ENCODE peak calls at places on chromosomes 13 and 19, in six cellular contexts. One of them, this sample, is unnamed.

GRCh38 chr19:1237027-1237659 is 662 bp downstream of the CBARP start:
- DNase-seq in M059J: no peak
- DNase-seq in activated B cell treated with CpG ODN at 0.5 μM for 24 hours: no peak
- DNase-seq in stimulated activated CD4-positive, alpha-beta T cell treated with anti-CD3 and anti-CD28 coated beads, TNF-alpha, amount 100 ng/mL, for 24 hours: no peak
- DNase-seq in mesendoderm: no peak
- DNase-seq in effector CD4-positive, alpha-beta T cell: no peak
- DNase-seq in this sample: no peak

GRCh38 chr13:21674271-21675009 is 3.6 kb downstream of the FGF9 start:
- DNase-seq in M059J: no peak
- DNase-seq in activated B cell treated with CpG ODN at 0.5 μM for 24 hours: peak; percentile 20
- DNase-seq in stimulated activated CD4-positive, alpha-beta T cell treated with anti-CD3 and anti-CD28 coated beads, TNF-alpha, amount 100 ng/mL, for 24 hours: peak; percentile 29
- DNase-seq in mesendoderm: peak; percentile 53
- DNase-seq in effector CD4-positive, alpha-beta T cell: no peak
- DNase-seq in this sample: no peak

GRCh38 chr13:45362939-45363338 is 22.0 kb upstream of the TPT1 start:
- DNase-seq in M059J: no peak
- DNase-seq in activated B cell treated with CpG ODN at 0.5 μM for 24 hours: no peak
- DNase-seq in stimulated activated CD4-positive, alpha-beta T cell treated with anti-CD3 and anti-CD28 coated beads, TNF-alpha, amount 100 ng/mL, for 24 hours: no peak
- DNase-seq in mesendoderm: peak; percentile 81
- DNase-seq in effector CD4-positive, alpha-beta T cell: no peak
- DNase-seq in this sample: no peak

GRCh38 chr19:8484331-8484894 is 18.0 kb downstream of the PRAM1 start:
- DNase-seq in M059J: no peak
- DNase-seq in activated B cell treated with CpG ODN at 0.5 μM for 24 hours: no peak
- DNase-seq in stimulated activated CD4-positive, alpha-beta T cell treated with anti-CD3 and anti-CD28 coated beads, TNF-alpha, amount 100 ng/mL, for 24 hours: no peak
- DNase-seq in mesendoderm: no peak
- DNase-seq in effector CD4-positive, alpha-beta T cell: no peak
- DNase-seq in this sample: no peak

GRCh38 chr13:49220856-49221614 is 897 bp downstream of the MLNR start:
- DNase-seq in M059J: no peak
- DNase-seq in activated B cell treated with CpG ODN at 0.5 μM for 24 hours: peak; percentile 19
- DNase-seq in stimulated activated CD4-positive, alpha-beta T cell treated with anti-CD3 and anti-CD28 coated beads, TNF-alpha, amount 100 ng/mL, for 24 hours: peak; percentile 12
- DNase-seq in mesendoderm: peak; percentile 37
- DNase-seq in effector CD4-positive, alpha-beta T cell: no peak
- DNase-seq in this sample: no peak

GRCh38 chr19:48872884-48873475 is 759 bp downstream of the PPP1R15A start:
- DNase-seq in M059J: peak; percentile 97
- DNase-seq in activated B cell treated with CpG ODN at 0.5 μM for 24 hours: peak; percentile 59
- DNase-seq in stimulated activated CD4-positive, alpha-beta T cell treated with anti-CD3 and anti-CD28 coated beads, TNF-alpha, amount 100 ng/mL, for 24 hours: peak; percentile 72
- DNase-seq in mesendoderm: peak; percentile 97
- DNase-seq in effector CD4-positive, alpha-beta T cell: peak; percentile 68
- DNase-seq in this sample: peak; percentile 90

GRCh38 chr19:6481541-6482342 is at the start of gene DENND1C:
- DNase-seq in M059J: no peak
- DNase-seq in activated B cell treated with CpG ODN at 0.5 μM for 24 hours: peak; percentile 67
- DNase-seq in stimulated activated CD4-positive, alpha-beta T cell treated with anti-CD3 and anti-CD28 coated beads, TNF-alpha, amount 100 ng/mL, for 24 hours: peak; percentile 72
- DNase-seq in mesendoderm: peak; percentile 45
- DNase-seq in effector CD4-positive, alpha-beta T cell: peak; percentile 43
- DNase-seq in this sample: no peak

GRCh38 chr13:42545842-42546241 is 28.1 kb upstream of the TNFSF11 start:
- DNase-seq in M059J: no peak
- DNase-seq in activated B cell treated with CpG ODN at 0.5 μM for 24 hours: no peak
- DNase-seq in stimulated activated CD4-positive, alpha-beta T cell treated with anti-CD3 and anti-CD28 coated beads, TNF-alpha, amount 100 ng/mL, for 24 hours: no peak
- DNase-seq in mesendoderm: no peak
- DNase-seq in effector CD4-positive, alpha-beta T cell: no peak
- DNase-seq in this sample: no peak

GRCh38 chr13:29698106-29698505 is 102.6 kb upstream of the SLC7A1 start:
- DNase-seq in M059J: no peak
- DNase-seq in activated B cell treated with CpG ODN at 0.5 μM for 24 hours: no peak
- DNase-seq in stimulated activated CD4-positive, alpha-beta T cell treated with anti-CD3 and anti-CD28 coated beads, TNF-alpha, amount 100 ng/mL, for 24 hours: no peak
- DNase-seq in mesendoderm: no peak
- DNase-seq in effector CD4-positive, alpha-beta T cell: no peak
- DNase-seq in this sample: no peak

GRCh38 chr13:21542563-21542962 is 61.4 kb downstream of the MICU2 start:
- DNase-seq in M059J: no peak
- DNase-seq in activated B cell treated with CpG ODN at 0.5 μM for 24 hours: no peak
- DNase-seq in stimulated activated CD4-positive, alpha-beta T cell treated with anti-CD3 and anti-CD28 coated beads, TNF-alpha, amount 100 ng/mL, for 24 hours: no peak
- DNase-seq in mesendoderm: no peak
- DNase-seq in effector CD4-positive, alpha-beta T cell: no peak
- DNase-seq in this sample: no peak

GRCh38 chr13:111874981-111875380 is 192.0 kb upstream of the SOX1 start:
- DNase-seq in M059J: no peak
- DNase-seq in activated B cell treated with CpG ODN at 0.5 μM for 24 hours: no peak
- DNase-seq in stimulated activated CD4-positive, alpha-beta T cell treated with anti-CD3 and anti-CD28 coated beads, TNF-alpha, amount 100 ng/mL, for 24 hours: no peak
- DNase-seq in mesendoderm: no peak
- DNase-seq in effector CD4-positive, alpha-beta T cell: no peak
- DNase-seq in this sample: no peak

GRCh38 chr13:32164622-32165268 is 133.2 kb downstream of the FRY start:
- DNase-seq in M059J: peak; percentile 80
- DNase-seq in activated B cell treated with CpG ODN at 0.5 μM for 24 hours: no peak
- DNase-seq in stimulated activated CD4-positive, alpha-beta T cell treated with anti-CD3 and anti-CD28 coated beads, TNF-alpha, amount 100 ng/mL, for 24 hours: peak; percentile 2
- DNase-seq in mesendoderm: peak; percentile 91
- DNase-seq in effector CD4-positive, alpha-beta T cell: no peak
- DNase-seq in this sample: peak; percentile 45